ENCODE peak calls at places on chromosome 20, in five cellular contexts. One of them, this sample, is unnamed.

GRCh38 chr20:2820084-2820895 is 4.1 kb downstream of the TMEM239 start:
- DNase-seq in heart left ventricle: no peak
- DNase-seq in tibial nerve: no peak
- DNase-seq in right lobe of liver: no peak
- DNase-seq in Peyer's patch: no peak
- DNase-seq in this sample: no peak

GRCh38 chr20:44154521-44155001 is 32.4 kb downstream of the JPH2 start:
- DNase-seq in heart left ventricle: no peak
- DNase-seq in tibial nerve: no peak
- DNase-seq in right lobe of liver: no peak
- DNase-seq in Peyer's patch: no peak
- DNase-seq in this sample: no peak

GRCh38 chr20:63963348-63963741 is 6.4 kb downstream of the ZNF512B start:
- DNase-seq in heart left ventricle: no peak
- DNase-seq in tibial nerve: no peak
- DNase-seq in right lobe of liver: peak; percentile 18
- DNase-seq in Peyer's patch: no peak
- DNase-seq in this sample: no peak

GRCh38 chr20:35598476-35598875 is 17.2 kb upstream of the SPAG4 start:
- DNase-seq in heart left ventricle: no peak
- DNase-seq in tibial nerve: no peak
- DNase-seq in right lobe of liver: no peak
- DNase-seq in Peyer's patch: no peak
- DNase-seq in this sample: no peak

GRCh38 chr20:37345339-37346231 is at the start of gene SRC:
- DNase-seq in heart left ventricle: peak; percentile 83
- DNase-seq in tibial nerve: peak; percentile 71
- DNase-seq in right lobe of liver: peak; percentile 84
- DNase-seq in Peyer's patch: peak; percentile 65
- DNase-seq in this sample: peak; percentile 55

GRCh38 chr20:14553774-14554524 is 216.5 kb upstream of the FLRT3 start:
- DNase-seq in heart left ventricle: no peak
- DNase-seq in tibial nerve: no peak
- DNase-seq in right lobe of liver: no peak
- DNase-seq in Peyer's patch: no peak
- DNase-seq in this sample: no peak

GRCh38 chr20:23503649-23504048 is 12.7 kb downstream of the CST8 start:
- DNase-seq in heart left ventricle: no peak
- DNase-seq in tibial nerve: no peak
- DNase-seq in right lobe of liver: no peak
- DNase-seq in Peyer's patch: no peak
- DNase-seq in this sample: no peak

GRCh38 chr20:16732506-16733152 is 2.8 kb downstream of the SNRPB2 start:
- DNase-seq in heart left ventricle: no peak
- DNase-seq in tibial nerve: no peak
- DNase-seq in right lobe of liver: no peak
- DNase-seq in Peyer's patch: no peak
- DNase-seq in this sample: no peak

GRCh38 chr20:48754269-48754668 is 73.5 kb downstream of the PREX1 start:
- DNase-seq in heart left ventricle: no peak
- DNase-seq in tibial nerve: no peak
- DNase-seq in right lobe of liver: no peak
- DNase-seq in Peyer's patch: no peak
- DNase-seq in this sample: no peak

GRCh38 chr20:3940905-3941304 is 51.7 kb downstream of the PANK2 start:
- DNase-seq in heart left ventricle: no peak
- DNase-seq in tibial nerve: no peak
- DNase-seq in right lobe of liver: no peak
- DNase-seq in Peyer's patch: no peak
- DNase-seq in this sample: no peak

GRCh38 chr20:50695144-50695872 is 4.0 kb upstream of the RIPOR3 start:
- DNase-seq in heart left ventricle: no peak
- DNase-seq in tibial nerve: no peak
- DNase-seq in right lobe of liver: no peak
- DNase-seq in Peyer's patch: no peak
- DNase-seq in this sample: no peak

GRCh38 chr20:34004790-34005457 is 11.2 kb downstream of the RALY start:
- DNase-seq in heart left ventricle: no peak
- DNase-seq in tibial nerve: no peak
- DNase-seq in right lobe of liver: no peak
- DNase-seq in Peyer's patch: no peak
- DNase-seq in this sample: no peak

GRCh38 chr20:4434681-4435080 is 287.0 kb upstream of the PRND start:
- DNase-seq in heart left ventricle: no peak
- DNase-seq in tibial nerve: no peak
- DNase-seq in right lobe of liver: no peak
- DNase-seq in Peyer's patch: no peak
- DNase-seq in this sample: no peak

GRCh38 chr20:62900692-62901584 is 25.4 kb downstream of the DIDO1 start:
- DNase-seq in heart left ventricle: no peak
- DNase-seq in tibial nerve: no peak
- DNase-seq in right lobe of liver: no peak
- DNase-seq in Peyer's patch: no peak
- DNase-seq in this sample: no peak

GRCh38 chr20:51237790-51238189 is 214.9 kb upstream of the KCNG1 start:
- DNase-seq in heart left ventricle: peak; percentile 14
- DNase-seq in tibial nerve: no peak
- DNase-seq in right lobe of liver: no peak
- DNase-seq in Peyer's patch: no peak
- DNase-seq in this sample: no peak

DNA sequence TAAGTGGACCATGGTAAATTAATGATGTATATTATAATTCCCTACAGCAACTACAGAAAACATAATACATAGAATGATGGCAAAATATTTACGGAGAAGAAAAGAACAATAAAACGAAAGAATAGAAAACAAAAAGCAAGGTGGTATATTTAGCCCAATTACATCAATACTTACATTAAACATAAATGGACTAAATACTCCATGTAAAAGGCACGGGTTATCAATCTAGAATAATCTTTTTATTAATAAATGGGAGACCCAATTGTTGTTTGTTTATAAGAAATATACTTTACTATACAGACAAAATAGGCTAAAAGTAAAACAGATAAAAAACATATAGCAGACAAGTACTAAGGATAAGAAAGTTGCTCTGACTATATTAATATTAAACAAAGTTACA is 137.2 kb downstream of the TASP1 start:
- DNase-seq in heart left ventricle: no peak
- DNase-seq in tibial nerve: no peak
- DNase-seq in right lobe of liver: no peak
- DNase-seq in Peyer's patch: no peak
- DNase-seq in this sample: no peak
- H3K9me3 ChIP-seq in heart left ventricle: peaks cover 66% of the 10 kb centered on the region
- H3K9me3 ChIP-seq in tibial nerve: no peaks in the 10 kb centered on the region
- H3K9me3 ChIP-seq in right lobe of liver: no peaks in the 10 kb centered on the region
- H3K9me3 ChIP-seq in Peyer's patch: no peaks in the 10 kb centered on the region
- H3K9me3 ChIP-seq in this sample: peaks cover 4% of the 10 kb centered on the region

GRCh38 chr20:10505320-10506226 is 70.5 kb downstream of the SLX4IP start:
- DNase-seq in heart left ventricle: no peak
- DNase-seq in tibial nerve: no peak
- DNase-seq in right lobe of liver: no peak
- DNase-seq in Peyer's patch: no peak
- DNase-seq in this sample: peak; percentile 63

GRCh38 chr20:10507052-10507451 is 71.9 kb downstream of the SLX4IP start:
- DNase-seq in heart left ventricle: no peak
- DNase-seq in tibial nerve: no peak
- DNase-seq in right lobe of liver: no peak
- DNase-seq in Peyer's patch: no peak
- DNase-seq in this sample: no peak

GRCh38 chr20:10502098-10502526 is 67.0 kb downstream of the SLX4IP start:
- DNase-seq in heart left ventricle: no peak
- DNase-seq in tibial nerve: no peak
- DNase-seq in right lobe of liver: no peak
- DNase-seq in Peyer's patch: no peak
- DNase-seq in this sample: no peak

GRCh38 chr20:10508060-10508459 is 73.0 kb downstream of the SLX4IP start:
- DNase-seq in heart left ventricle: no peak
- DNase-seq in tibial nerve: no peak
- DNase-seq in right lobe of liver: peak; percentile 33
- DNase-seq in Peyer's patch: no peak
- DNase-seq in this sample: no peak

DNA sequence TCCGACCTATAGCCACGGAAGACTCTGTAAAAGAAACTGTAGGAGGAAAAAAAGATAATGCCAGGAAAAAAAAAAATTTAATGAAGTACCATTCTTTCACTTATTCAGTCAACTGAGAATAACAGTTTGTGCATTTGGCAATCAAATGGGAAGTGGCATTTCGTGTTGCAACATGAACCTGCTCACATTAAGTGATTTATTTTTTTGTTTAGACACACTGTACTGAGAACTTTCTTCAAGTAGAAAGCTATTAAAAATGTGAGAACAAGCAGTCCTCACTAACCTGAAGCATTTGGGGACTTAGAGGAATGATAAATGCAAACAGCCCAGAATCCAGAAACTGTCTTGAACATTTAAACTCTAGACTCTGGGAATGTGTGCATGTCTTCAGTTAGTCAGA is 69.8 kb downstream of the SLX4IP start:
- DNase-seq in heart left ventricle: no peak
- DNase-seq in tibial nerve: no peak
- DNase-seq in right lobe of liver: no peak
- DNase-seq in Peyer's patch: no peak
- DNase-seq in this sample: peak; percentile 17
- H3K9me3 ChIP-seq in heart left ventricle: no peaks in the 10 kb centered on the region
- H3K9me3 ChIP-seq in tibial nerve: no peaks in the 10 kb centered on the region
- H3K9me3 ChIP-seq in right lobe of liver: no peaks in the 10 kb centered on the region
- H3K9me3 ChIP-seq in Peyer's patch: no peaks in the 10 kb centered on the region
- H3K9me3 ChIP-seq in this sample: no peaks in the 10 kb centered on the region

DNA sequence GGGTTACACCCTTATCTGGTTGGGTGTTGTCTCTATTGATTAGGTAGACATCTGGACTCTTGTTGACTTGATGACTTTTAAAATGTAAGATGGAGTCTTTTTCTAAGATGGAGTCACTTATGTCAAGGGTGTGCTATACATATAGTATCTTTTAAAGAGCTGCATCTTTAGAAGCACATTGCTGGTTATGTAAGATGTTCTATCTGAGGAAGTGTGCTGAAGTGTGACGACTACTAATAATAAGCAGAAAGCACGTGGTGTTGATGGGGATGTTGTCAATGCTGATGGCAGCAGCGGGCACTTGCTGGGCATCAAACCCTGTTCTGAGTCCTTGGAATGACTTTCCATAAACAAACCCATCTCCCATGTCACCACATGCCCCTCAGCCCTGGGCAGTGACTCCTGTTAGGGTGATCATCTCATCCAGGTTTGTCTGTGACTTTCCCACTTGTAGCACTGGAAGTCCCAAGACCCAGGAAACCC is 229.6 kb downstream of the EYA2 start:
- DNase-seq in heart left ventricle: peak; percentile 22
- DNase-seq in tibial nerve: no peak
- DNase-seq in right lobe of liver: no peak
- DNase-seq in Peyer's patch: no peak
- DNase-seq in this sample: peak; percentile 17
- H3K9me3 ChIP-seq in heart left ventricle: no peaks in the 10 kb centered on the region
- H3K9me3 ChIP-seq in tibial nerve: no peaks in the 10 kb centered on the region
- H3K9me3 ChIP-seq in right lobe of liver: no peaks in the 10 kb centered on the region
- H3K9me3 ChIP-seq in Peyer's patch: no peaks in the 10 kb centered on the region
- H3K9me3 ChIP-seq in this sample: no peaks in the 10 kb centered on the region

GRCh38 chr20:32772046-32772445 is 9.9 kb downstream of the DNMT3B start:
- DNase-seq in heart left ventricle: no peak
- DNase-seq in tibial nerve: no peak
- DNase-seq in right lobe of liver: no peak
- DNase-seq in Peyer's patch: no peak
- DNase-seq in this sample: no peak
- H3K9me3 ChIP-seq in heart left ventricle: no peaks in the 10 kb centered on the region
- H3K9me3 ChIP-seq in tibial nerve: no peaks in the 10 kb centered on the region
- H3K9me3 ChIP-seq in right lobe of liver: no peaks in the 10 kb centered on the region
- H3K9me3 ChIP-seq in Peyer's patch: no peaks in the 10 kb centered on the region
- H3K9me3 ChIP-seq in this sample: no peaks in the 10 kb centered on the region

DNA sequence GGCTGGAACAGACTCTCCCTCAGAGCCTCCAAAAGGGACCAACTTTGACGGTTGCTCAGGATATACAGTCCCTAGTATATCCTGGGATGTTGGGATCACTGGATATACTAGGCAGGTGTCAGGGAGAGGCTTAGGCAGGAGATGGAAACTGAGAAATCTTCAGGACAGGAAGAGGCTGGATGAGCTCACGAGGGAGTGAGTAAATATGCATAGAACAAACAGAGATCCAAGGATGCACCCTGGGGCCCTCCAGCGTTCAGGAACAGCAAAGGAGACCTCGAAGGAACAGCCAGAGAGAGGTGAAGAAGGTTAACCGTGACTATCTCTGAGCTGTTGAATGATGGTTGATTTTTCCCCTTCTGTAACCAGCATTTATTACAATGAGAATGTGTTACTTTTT is 191.3 kb downstream of the BMP7 start:
- DNase-seq in heart left ventricle: no peak
- DNase-seq in tibial nerve: no peak
- DNase-seq in right lobe of liver: no peak
- DNase-seq in Peyer's patch: no peak
- DNase-seq in this sample: no peak
- H3K9me3 ChIP-seq in heart left ventricle: peaks cover 32% of the 10 kb centered on the region
- H3K9me3 ChIP-seq in tibial nerve: no peaks in the 10 kb centered on the region
- H3K9me3 ChIP-seq in right lobe of liver: no peaks in the 10 kb centered on the region
- H3K9me3 ChIP-seq in Peyer's patch: peaks cover 15% of the 10 kb centered on the region
- H3K9me3 ChIP-seq in this sample: no peaks in the 10 kb centered on the region

GRCh38 chr20:31236953-31237352 is 20.5 kb upstream of the DEFB115 start:
- DNase-seq in heart left ventricle: no peak
- DNase-seq in tibial nerve: no peak
- DNase-seq in right lobe of liver: no peak
- DNase-seq in Peyer's patch: no peak
- DNase-seq in this sample: no peak
- H3K9me3 ChIP-seq in heart left ventricle: peaks cover 68% of the 10 kb centered on the region
- H3K9me3 ChIP-seq in tibial nerve: no peaks in the 10 kb centered on the region
- H3K9me3 ChIP-seq in right lobe of liver: no peaks in the 10 kb centered on the region
- H3K9me3 ChIP-seq in Peyer's patch: peaks cover 65% of the 10 kb centered on the region
- H3K9me3 ChIP-seq in this sample: no peaks in the 10 kb centered on the region

GRCh38 chr20:29298759-29299613 is 1958.5 kb upstream of the DEFB115 start:
- DNase-seq in heart left ventricle: no peak
- DNase-seq in tibial nerve: no peak
- DNase-seq in right lobe of liver: no peak
- DNase-seq in Peyer's patch: no peak
- DNase-seq in this sample: no peak
- H3K9me3 ChIP-seq in heart left ventricle: no peaks in the 10 kb centered on the region
- H3K9me3 ChIP-seq in tibial nerve: no peaks in the 10 kb centered on the region
- H3K9me3 ChIP-seq in right lobe of liver: no peaks in the 10 kb centered on the region
- H3K9me3 ChIP-seq in Peyer's patch: peaks cover 39% of the 10 kb centered on the region
- H3K9me3 ChIP-seq in this sample: no peaks in the 10 kb centered on the region

DNA sequence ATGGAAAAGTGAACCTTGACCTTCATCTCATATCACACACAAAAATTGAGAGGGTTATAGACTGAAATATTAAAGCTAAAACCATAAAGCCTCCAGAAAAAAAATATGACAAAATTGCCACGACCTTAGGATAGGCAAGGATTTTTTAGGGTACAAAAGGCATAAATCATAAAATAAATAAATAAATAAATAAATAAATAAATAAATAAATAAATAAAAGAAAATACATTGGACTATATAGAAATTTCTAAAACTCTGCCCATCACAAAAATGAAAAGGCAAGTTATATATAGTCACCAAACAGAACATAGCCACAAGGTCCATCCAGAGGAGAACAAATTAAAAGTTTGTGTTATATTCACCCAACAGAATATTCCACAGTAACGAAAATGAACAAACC is 108.6 kb downstream of the INSM1 start:
- DNase-seq in heart left ventricle: no peak
- DNase-seq in tibial nerve: no peak
- DNase-seq in right lobe of liver: no peak
- DNase-seq in Peyer's patch: no peak
- DNase-seq in this sample: no peak
- H3K9me3 ChIP-seq in heart left ventricle: no peaks in the 10 kb centered on the region
- H3K9me3 ChIP-seq in tibial nerve: no peaks in the 10 kb centered on the region
- H3K9me3 ChIP-seq in right lobe of liver: no peaks in the 10 kb centered on the region
- H3K9me3 ChIP-seq in Peyer's patch: no peaks in the 10 kb centered on the region
- H3K9me3 ChIP-seq in this sample: no peaks in the 10 kb centered on the region

GRCh38 chr20:60381643-60382400 is 423.6 kb downstream of the CDH26 start:
- DNase-seq in heart left ventricle: no peak
- DNase-seq in tibial nerve: no peak
- DNase-seq in right lobe of liver: no peak
- DNase-seq in Peyer's patch: no peak
- DNase-seq in this sample: no peak
- H3K9me3 ChIP-seq in heart left ventricle: peaks cover 8% of the 10 kb centered on the region
- H3K9me3 ChIP-seq in tibial nerve: no peaks in the 10 kb centered on the region
- H3K9me3 ChIP-seq in right lobe of liver: no peaks in the 10 kb centered on the region
- H3K9me3 ChIP-seq in Peyer's patch: no peaks in the 10 kb centered on the region
- H3K9me3 ChIP-seq in this sample: no peaks in the 10 kb centered on the region

This sample was measured in gastrocnemius medialis.